ENCODE peak calls at places on chromosome 22, in nine cellular contexts. Z, R, M, A, X, B, F, G and Q are unnamed samples. For H3K4me1, the result is how much of the 10 kb centered on the place peaks cover.

GRCh38 chr22:20324139-20324516 is 4.3 kb upstream of the DGCR6L start:
- DNase-seq in Z (peak), R (no peak), M (no peak), A (no peak), X (no peak), B (no peak), F (no peak), G (no peak), Q (no peak)

GRCh38 chr22:24427500-24428164 is at the start of gene ADORA2A:
- DNase-seq in Z (peak), R (peak), M (peak), A (peak), X (no peak), B (no peak), F (peak), G (no peak), Q (peak)

GRCh38 chr22:36911887-36912661 is 1.4 kb upstream of the CSF2RB start:
- DNase-seq in Z (no peak), R (no peak), M (no peak), A (no peak), X (peak), B (no peak), F (no peak), G (no peak), Q (no peak)

GRCh38 chr22:17868771-17869170 is 94.5 kb upstream of the BID start:
- DNase-seq in Z (no peak), R (no peak), M (no peak), A (no peak), X (no peak), B (no peak), F (no peak), G (no peak), Q (no peak)

GRCh38 chr22:28911777-28912669 is 28.7 kb downstream of the ZNRF3 start:
- DNase-seq in Z (no peak), R (no peak), M (no peak), A (peak), X (peak), B (no peak), F (no peak), G (no peak), Q (peak)

GRCh38 chr22:41280065-41280464 is 5.9 kb downstream of the RANGAP1 start:
- DNase-seq in Z (no peak), R (no peak), M (peak), A (no peak), X (no peak), B (no peak), F (no peak), G (no peak), Q (no peak)

GRCh38 chr22:35860087-35860733 is 142.5 kb downstream of the APOL5 start:
- DNase-seq in Z (no peak), R (no peak), M (no peak), A (no peak), X (no peak), B (no peak), F (no peak), G (no peak), Q (no peak)

GRCh38 chr22:29553391-29554224 is at the start of gene THOC5:
- DNase-seq in Z (peak), R (peak), M (peak), A (peak), X (peak), B (peak), F (peak), G (peak), Q (peak)

GRCh38 chr22:37212174-37212906 is at the start of gene SSTR3:
- DNase-seq in Z (peak), R (no peak), M (no peak), A (no peak), X (peak), B (no peak), F (no peak), G (no peak), Q (no peak)

GRCh38 chr22:41526802-41527799 is 17.2 kb downstream of the POLR3H start:
- DNase-seq in Z (peak), R (peak), M (peak), A (peak), X (no peak), B (no peak), F (peak), G (no peak), Q (peak)

GRCh38 chr22:19520566-19521305 is 3.5 kb downstream of the CLDN5 start:
- DNase-seq in Z (peak), R (no peak), M (no peak), A (peak), X (no peak), B (no peak), F (no peak), G (no peak), Q (no peak)

GRCh38 chr22:50673231-50674126 is 856 bp downstream of the SHANK3 start:
- DNase-seq in Z (peak), R (no peak), M (peak), A (no peak), X (no peak), B (no peak), F (no peak), G (no peak), Q (no peak)

GRCh38 chr22:50624347-50625130 is 3.4 kb downstream of the ARSA start:
- DNase-seq in Z (no peak), R (peak), M (peak), A (no peak), X (no peak), B (no peak), F (no peak), G (no peak), Q (no peak)

GRCh38 chr22:19734163-19734562 is 10.8 kb downstream of the GP1BB start:
- DNase-seq in Z (no peak), R (no peak), M (no peak), A (no peak), X (no peak), B (no peak), F (no peak), G (no peak), Q (no peak)

GRCh38 chr22:42844756-42845155 is 12.3 kb downstream of the ARFGAP3 start:
- DNase-seq in Z (peak), R (no peak), M (no peak), A (no peak), X (no peak), B (no peak), F (no peak), G (no peak), Q (peak)

GRCh38 chr22:36369004-36369921 is 18.5 kb downstream of the MYH9 start:
- DNase-seq in Z (no peak), R (no peak), M (no peak), A (no peak), X (no peak), B (no peak), F (no peak), G (no peak), Q (peak)

GRCh38 chr22:31036671-31037550 is 44.2 kb upstream of the SMTN start:
- DNase-seq in Z (peak), R (peak), M (no peak), A (no peak), X (peak), B (no peak), F (no peak), G (no peak), Q (peak)

GRCh38 chr22:24474221-24474620 is 20.9 kb upstream of the UPB1 start:
- DNase-seq in Z (no peak), R (no peak), M (no peak), A (peak), X (peak), B (no peak), F (no peak), G (no peak), Q (no peak)

GRCh38 chr22:28021998-28022660 is 103.1 kb upstream of the PITPNB start:
- DNase-seq in Z (peak), R (no peak), M (no peak), A (peak), X (no peak), B (no peak), F (no peak), G (peak), Q (no peak)

GRCh38 chr22:42905702-42906183 is 48.7 kb upstream of the ARFGAP3 start:
- DNase-seq in Z (no peak), R (peak), M (no peak), A (peak), X (no peak), B (no peak), F (no peak), G (peak), Q (peak)

GRCh38 chr22:36326178-36327161 is 61.3 kb downstream of the MYH9 start:
- DNase-seq in Z (no peak), R (no peak), M (no peak), A (no peak), X (no peak), B (no peak), F (no peak), G (no peak), Q (no peak)

GRCh38 chr22:27216444-27216843 is 559.1 kb downstream of the MIAT start:
- DNase-seq in Z (no peak), R (no peak), M (no peak), A (no peak), X (no peak), B (no peak), F (no peak), G (no peak), Q (no peak)

GRCh38 chr22:37109242-37109917 is at the start of gene TMPRSS6:
- DNase-seq in Z (no peak), R (no peak), M (peak), A (peak), X (no peak), B (no peak), F (peak), G (no peak), Q (peak)

GRCh38 chr22:36299295-36299694 is 46.4 kb downstream of the APOL1 start:
- DNase-seq in Z (no peak), R (no peak), M (peak), A (no peak), X (no peak), B (no peak), F (no peak), G (no peak), Q (no peak)

GRCh38 chr22:31829505-31829904 is 75.7 kb downstream of the DEPDC5 start:
- DNase-seq in Z (peak), R (no peak), M (no peak), A (no peak), X (peak), B (no peak), F (no peak), G (no peak), Q (peak)

GRCh38 chr22:17379939-17380710 is 10.9 kb downstream of the CECR2 start:
- DNase-seq in Z (no peak), R (no peak), M (no peak), A (no peak), X (no peak), B (no peak), F (no peak), G (no peak), Q (no peak)

GRCh38 chr22:29625090-29625825 is 21.8 kb downstream of the NF2 start:
- DNase-seq in Z (peak), R (peak), M (no peak), A (no peak), X (peak), B (no peak), F (peak), G (no peak), Q (peak)

GRCh38 chr22:25357606-25358420 is 138.4 kb downstream of the CRYBB2 start:
- DNase-seq in Z (peak), R (no peak), M (no peak), A (peak), X (no peak), B (no peak), F (no peak), G (no peak), Q (no peak)

GRCh38 chr22:36010090-36010489 is 18.5 kb downstream of the RBFOX2 start:
- DNase-seq in Z (no peak), R (no peak), M (no peak), A (peak), X (no peak), B (no peak), F (no peak), G (no peak), Q (no peak)

GRCh38 chr22:50157976-50158375 is 12.6 kb upstream of the PANX2 start:
- DNase-seq in Z (peak), R (peak), M (peak), A (no peak), X (no peak), B (no peak), F (no peak), G (no peak), Q (peak)

GRCh38 chr22:40919446-40919845 is 31.7 kb upstream of the RBX1 start:
- DNase-seq in Z (no peak), R (no peak), M (no peak), A (no peak), X (peak), B (no peak), F (no peak), G (no peak), Q (no peak)

GRCh38 chr22:49925525-49926128 is 7.2 kb downstream of the CRELD2 start:
- DNase-seq in Z (peak), R (peak), M (peak), A (no peak), X (no peak), B (no peak), F (peak), G (no peak), Q (no peak)

GRCh38 chr22:44181912-44182590 is 1.3 kb downstream of the PARVG start:
- DNase-seq in Z (no peak), R (no peak), M (peak), A (no peak), X (no peak), B (no peak), F (no peak), G (no peak), Q (no peak)

GRCh38 chr22:19891350-19892248 is 36.9 kb upstream of the GNB1L start:
- DNase-seq in Z (peak), R (no peak), M (peak), A (no peak), X (peak), B (no peak), F (peak), G (no peak), Q (peak)

GRCh38 chr22:36405221-36405631 is 17.5 kb upstream of the MYH9 start:
- DNase-seq in Z (no peak), R (no peak), M (no peak), A (no peak), X (no peak), B (no peak), F (no peak), G (no peak), Q (no peak)

GRCh38 chr22:24156915-24157782 is 24.1 kb upstream of the SUSD2 start:
- DNase-seq in Z (peak), R (peak), M (peak), A (peak), X (peak), B (peak), F (peak), G (peak), Q (peak)

GRCh38 chr22:18008136-18008535 is 16.2 kb downstream of the MICAL3 start:
- DNase-seq in Z (no peak), R (no peak), M (no peak), A (no peak), X (no peak), B (no peak), F (no peak), G (no peak), Q (no peak)

GRCh38 chr22:50422046-50422445 is 52.8 kb downstream of the SBF1 start:
- DNase-seq in Z (no peak), R (no peak), M (peak), A (no peak), X (no peak), B (no peak), F (no peak), G (no peak), Q (no peak)

DNA sequence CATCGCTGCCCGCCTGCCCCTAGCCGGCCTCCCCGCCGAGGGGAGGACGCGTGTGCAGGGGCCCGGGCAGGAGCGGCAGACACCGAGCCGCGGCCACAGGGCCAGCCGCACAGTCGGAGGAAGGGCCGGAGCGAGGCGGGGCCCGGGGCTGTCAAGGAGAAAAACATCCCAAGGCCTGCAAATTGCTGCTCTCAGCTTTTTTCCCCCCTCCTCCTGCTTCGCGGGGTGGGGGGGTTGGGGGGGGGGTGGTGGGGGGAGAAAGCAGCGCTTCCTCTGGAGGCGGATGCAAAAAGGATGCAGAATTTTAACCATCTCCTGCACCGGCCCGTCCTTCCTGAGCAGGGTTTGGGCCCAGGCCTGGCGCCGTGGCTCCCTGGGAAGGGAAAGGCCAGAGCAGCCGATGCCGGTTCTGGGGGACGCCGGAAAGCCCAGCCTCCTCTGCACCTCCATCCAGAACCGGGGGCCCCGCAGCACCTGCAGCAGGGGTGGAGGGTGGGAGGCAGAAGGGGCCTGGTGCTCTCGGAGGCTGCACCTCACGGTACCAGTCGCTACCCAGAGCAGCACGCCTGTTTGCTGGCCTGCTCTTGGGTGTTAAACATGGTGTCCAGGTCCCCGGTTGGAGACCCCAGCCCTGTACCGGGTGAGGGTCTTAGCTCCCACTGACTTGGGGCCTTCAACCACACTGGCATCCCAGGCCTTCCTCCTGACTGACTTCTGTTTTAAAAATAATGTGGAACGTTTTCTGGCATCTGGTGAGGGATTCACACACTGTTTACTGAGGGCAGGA is 77.3 kb upstream of the WNT7B start:
- DNase-seq in Z (peak), R (peak), M (peak), A (peak), X (peak), B (no peak), F (peak), G (peak), Q (peak)
- H3K4me1 ChIP-seq in Z (under half), R (half or more), M (half or more), A (under half), X (under half), B (half or more), F (half or more), G (half or more), Q (under half)

DNA sequence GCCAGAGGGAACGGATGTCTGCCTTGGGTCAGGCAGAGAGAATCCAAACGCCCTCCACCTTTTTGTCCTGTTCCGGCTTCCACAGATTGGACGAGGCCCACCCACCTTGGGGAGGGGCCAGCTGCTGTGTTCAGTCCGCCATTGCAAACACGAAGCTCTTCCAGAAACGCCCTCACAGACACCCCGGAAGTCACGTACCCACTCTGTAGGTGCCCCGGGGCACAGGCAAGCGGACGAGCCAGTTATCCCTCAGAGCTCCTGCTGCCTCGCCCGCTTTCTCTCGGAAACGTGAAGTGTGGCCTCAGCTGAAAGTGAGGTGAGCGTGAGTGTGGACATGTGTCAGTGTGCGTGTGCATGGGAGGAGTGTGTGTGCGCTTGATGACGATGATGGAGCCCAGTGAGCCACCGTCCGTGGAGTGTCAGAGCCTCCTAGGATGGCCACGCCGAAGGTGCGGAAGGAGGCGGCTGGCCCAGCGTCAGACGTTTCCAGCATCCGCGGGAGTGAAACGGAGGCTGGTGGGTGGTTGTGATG is 869.2 kb downstream of the TBC1D22A start:
- DNase-seq in Z (no peak), R (no peak), M (no peak), A (no peak), X (no peak), B (no peak), F (no peak), G (no peak), Q (no peak)
- H3K27ac ChIP-seq in Z (no peak), R (no peak), M (no peak), A (no peak), X (no peak), B (no peak), F (no peak), G (no peak), Q (no peak)

DNA sequence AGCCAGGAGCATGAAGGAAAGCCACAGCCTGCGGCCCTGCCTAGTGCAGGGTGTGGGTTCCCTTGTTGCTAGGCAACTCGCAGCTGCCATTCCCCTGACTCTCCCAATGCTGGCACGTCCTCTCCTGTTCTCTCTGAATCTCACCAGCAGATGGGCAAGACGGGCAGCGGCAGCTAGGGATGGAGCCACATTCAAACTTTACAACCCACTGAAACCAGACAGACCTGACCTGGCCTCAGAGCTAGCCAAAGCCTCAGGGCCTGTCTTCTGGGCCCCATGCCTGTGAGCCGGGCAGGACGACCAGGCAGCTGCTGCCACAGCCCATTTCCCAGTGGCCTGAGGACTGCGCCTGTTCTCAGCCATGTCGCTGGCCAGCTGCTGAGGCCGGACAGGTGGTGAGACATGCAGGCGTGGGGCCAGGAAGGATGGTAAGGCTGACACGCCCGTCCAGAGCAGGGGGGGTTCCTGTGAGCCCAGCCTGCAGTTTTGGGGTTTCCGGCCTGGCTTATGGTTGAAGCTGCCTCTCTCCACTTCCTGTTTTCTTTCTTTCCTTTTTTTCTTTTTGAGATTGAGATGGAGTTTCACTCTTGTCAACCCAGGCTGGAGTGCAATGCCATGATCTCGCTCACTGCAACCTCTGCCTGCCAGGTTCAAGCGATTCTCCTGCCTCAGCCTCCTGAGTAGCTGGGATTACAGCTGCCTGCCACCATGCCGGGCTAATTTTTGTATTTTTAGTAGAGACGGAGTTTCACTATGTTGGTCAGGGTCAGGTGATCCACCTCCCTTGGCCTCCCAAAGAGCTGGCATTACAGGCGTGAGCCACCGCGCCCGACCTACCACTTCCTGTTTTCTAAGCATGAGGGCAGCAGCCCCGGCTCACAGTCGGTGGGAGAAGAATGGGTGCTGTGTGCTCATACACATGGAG is 4.1 kb downstream of the SUN2 start:
- DNase-seq in Z (peak), R (peak), M (peak), A (no peak), X (peak), B (no peak), F (peak), G (no peak), Q (peak)
- H3K4me1 ChIP-seq in Z (under half), R (under half), M (under half), A (under half), X (under half), B (under half), F (under half), G (under half), Q (under half)

GRCh38 chr22:46390105-46390651 is 54.7 kb downstream of the TRMU start:
- DNase-seq in Z (no peak), R (no peak), M (peak), A (no peak), X (no peak), B (no peak), F (no peak), G (no peak), Q (no peak)
- H3K27ac ChIP-seq in Z (no peak), R (no peak), M (no peak), A (no peak), X (no peak), B (no peak), F (no peak), G (no peak), Q (no peak)

DNA sequence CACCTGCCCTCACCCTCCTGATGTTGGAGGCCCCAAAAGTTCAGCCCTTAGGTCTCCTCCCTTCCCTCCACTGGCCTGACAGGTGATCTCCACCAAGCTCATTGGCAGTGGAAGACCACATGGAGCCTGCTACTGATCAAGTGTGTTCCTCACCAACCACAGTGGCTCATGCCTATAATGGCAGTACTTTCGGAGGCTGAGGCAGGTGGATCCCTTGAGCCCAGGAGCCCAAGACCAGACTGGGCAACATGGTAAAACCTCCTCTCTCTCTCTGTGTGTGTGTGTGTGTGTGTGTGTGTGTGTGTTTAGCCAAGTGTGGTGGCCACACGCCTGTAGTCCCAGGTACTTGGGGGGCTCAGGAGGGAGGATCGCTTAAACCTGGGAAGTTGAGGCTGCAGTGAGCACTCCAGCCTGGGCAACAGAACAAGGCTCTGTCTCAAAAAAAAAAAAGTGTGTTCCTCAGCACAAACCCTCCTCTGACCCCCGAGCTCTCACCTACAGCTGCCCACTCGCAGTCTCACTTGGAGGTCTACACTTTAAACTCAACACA is 4.3 kb upstream of the YPEL1 start:
- DNase-seq in Z (no peak), R (no peak), M (no peak), A (no peak), X (no peak), B (no peak), F (no peak), G (no peak), Q (no peak)
- H3K4me1 ChIP-seq in Z (under half), R (under half), M (under half), A (under half), X (under half), B (under half), F (under half), G (under half), Q (under half)